ENCODE peak calls at places on chromosomes 11 and 22, in six cellular contexts. F, T, N, U, J and S are unnamed samples. For H3K4me1 and H3K36me3, the result is how much of the 10 kb centered on the place peaks cover.

GRCh38 chr22:46140989-46141928 is 9.1 kb upstream of the PPARA start:
- DNase-seq in F (no peak), T (no peak), N (no peak), U (no peak), J (no peak), S (no peak)

GRCh38 chr11:48091426-48092102 is 111.2 kb downstream of the PTPRJ start:
- DNase-seq in F (no peak), T (no peak), N (no peak), U (no peak), J (no peak), S (no peak)

GRCh38 chr11:44426958-44427357 is 117.0 kb upstream of the ALX4 start:
- DNase-seq in F (no peak), T (no peak), N (no peak), U (no peak), J (no peak), S (no peak)

GRCh38 chr22:39980635-39981034 is 14.1 kb upstream of the FAM83F start:
- DNase-seq in F (no peak), T (no peak), N (no peak), U (no peak), J (peak), S (no peak)

GRCh38 chr22:42721045-42721434 is 370 bp upstream of the A4GALT start:
- DNase-seq in F (no peak), T (no peak), N (no peak), U (no peak), J (peak), S (no peak)

GRCh38 chr22:47290706-47291430 is 528.4 kb downstream of the TBC1D22A start:
- DNase-seq in F (no peak), T (no peak), N (no peak), U (no peak), J (no peak), S (peak)

GRCh38 chr22:41772198-41772597 is 28.3 kb upstream of the CCDC134 start:
- DNase-seq in F (no peak), T (no peak), N (no peak), U (no peak), J (no peak), S (no peak)

GRCh38 chr11:8369592-8370205 is 106.0 kb upstream of the LMO1 start:
- DNase-seq in F (no peak), T (no peak), N (no peak), U (no peak), J (no peak), S (no peak)

GRCh38 chr11:110077866-110078325 is 15.3 kb upstream of the ZC3H12C start:
- DNase-seq in F (peak), T (peak), N (no peak), U (peak), J (peak), S (no peak)

GRCh38 chr11:65135633-65136145 is 1.4 kb upstream of the SYVN1 start:
- DNase-seq in F (no peak), T (no peak), N (no peak), U (no peak), J (no peak), S (no peak)

GRCh38 chr11:125892994-125893393 is 5.5 kb downstream of the HYLS1 start:
- DNase-seq in F (no peak), T (no peak), N (no peak), U (no peak), J (no peak), S (no peak)

GRCh38 chr11:80261776-80262175 is 820.9 kb upstream of the TENM4 start:
- DNase-seq in F (no peak), T (no peak), N (no peak), U (no peak), J (no peak), S (no peak)

GRCh38 chr22:22030493-22031182 is 48.1 kb upstream of the TOP3B start:
- DNase-seq in F (no peak), T (peak), N (no peak), U (peak), J (peak), S (peak)

GRCh38 chr11:1600626-1601025 is 2.5 kb upstream of the KRTAP5-2 start:
- DNase-seq in F (no peak), T (no peak), N (no peak), U (no peak), J (no peak), S (no peak)

GRCh38 chr22:36017661-36018091 is 10.9 kb downstream of the RBFOX2 start:
- DNase-seq in F (no peak), T (peak), N (no peak), U (no peak), J (no peak), S (no peak)

GRCh38 chr11:24705474-24705873 is 208.6 kb downstream of the LUZP2 start:
- DNase-seq in F (no peak), T (no peak), N (no peak), U (no peak), J (no peak), S (no peak)

GRCh38 chr11:115180272-115180671 is 323.9 kb downstream of the CADM1 start:
- DNase-seq in F (no peak), T (no peak), N (no peak), U (no peak), J (no peak), S (no peak)

GRCh38 chr11:131375936-131376335 is 5.5 kb downstream of the NTM start:
- DNase-seq in F (no peak), T (no peak), N (no peak), U (no peak), J (no peak), S (no peak)

GRCh38 chr22:25779426-25779825 is 37.4 kb downstream of the MYO18B start:
- DNase-seq in F (no peak), T (no peak), N (no peak), U (no peak), J (no peak), S (no peak)

GRCh38 chr11:27599217-27599616 is 92.6 kb upstream of the LIN7C start:
- DNase-seq in F (no peak), T (no peak), N (no peak), U (no peak), J (no peak), S (no peak)

GRCh38 chr11:92941676-92942571 is 27.5 kb upstream of the MTNR1B start:
- DNase-seq in F (no peak), T (no peak), N (no peak), U (peak), J (peak), S (no peak)

GRCh38 chr11:32931605-32932004 is 39.0 kb downstream of the QSER1 start:
- DNase-seq in F (no peak), T (no peak), N (no peak), U (no peak), J (peak), S (no peak)

GRCh38 chr11:106880121-106880520 is 138.2 kb downstream of the GUCY1A2 start:
- DNase-seq in F (no peak), T (no peak), N (no peak), U (no peak), J (no peak), S (no peak)

GRCh38 chr11:102527701-102528100 is 2.8 kb downstream of the MMP7 start:
- DNase-seq in F (no peak), T (no peak), N (no peak), U (no peak), J (no peak), S (no peak)

GRCh38 chr11:124961972-124962609 is 8.1 kb downstream of the CCDC15 start:
- DNase-seq in F (peak), T (peak), N (no peak), U (peak), J (peak), S (no peak)

GRCh38 chr11:12017243-12017678 is 8.8 kb upstream of the DKK3 start:
- DNase-seq in F (no peak), T (no peak), N (no peak), U (no peak), J (peak), S (no peak)
- H3K27ac ChIP-seq in F (no peak), T (no peak), N (no peak), U (no peak), J (no peak), S (no peak)

GRCh38 chr11:12715131-12715530 is 40.9 kb downstream of the TEAD1 start:
- DNase-seq in F (no peak), T (no peak), N (no peak), U (no peak), J (no peak), S (no peak)

GRCh38 chr11:12715941-12716340 is 41.7 kb downstream of the TEAD1 start:
- DNase-seq in F (no peak), T (no peak), N (no peak), U (no peak), J (no peak), S (no peak)

GRCh38 chr11:12719221-12719620 is 45.0 kb downstream of the TEAD1 start:
- DNase-seq in F (no peak), T (no peak), N (no peak), U (no peak), J (peak), S (no peak)

GRCh38 chr11:12716816-12717215 is 42.6 kb downstream of the TEAD1 start:
- DNase-seq in F (no peak), T (no peak), N (no peak), U (no peak), J (no peak), S (no peak)

GRCh38 chr11:12717851-12718291 is 43.6 kb downstream of the TEAD1 start:
- DNase-seq in F (peak), T (peak), N (no peak), U (no peak), J (no peak), S (no peak)
- H3K4me1 ChIP-seq in F (under half), T (under half), N (under half), U (under half), J (under half), S (half or more)

DNA sequence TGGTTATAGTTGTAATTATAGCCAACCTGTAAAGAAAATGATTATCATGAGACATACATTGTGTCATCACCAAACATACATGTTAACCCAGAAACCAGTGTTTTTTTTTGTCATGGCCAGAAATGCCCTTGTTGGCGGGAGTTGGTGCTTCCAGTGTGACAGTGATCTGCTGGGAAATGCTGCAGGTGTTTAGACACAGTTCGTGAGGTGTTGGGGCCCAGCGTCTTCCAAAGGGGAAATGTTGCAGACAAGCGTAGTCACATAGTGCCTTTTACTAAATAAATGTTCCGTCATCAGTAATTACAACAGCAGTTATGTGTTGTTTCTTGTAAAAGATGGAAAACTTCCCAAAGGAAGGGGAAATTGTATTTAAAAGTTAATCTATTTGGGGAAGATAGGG is 92.6 kb upstream of the GAL start:
- DNase-seq in F (no peak), T (no peak), N (peak), U (no peak), J (no peak), S (no peak)
- H3K36me3 ChIP-seq in F (half or more), T (under half), N (under half), U (half or more), J (half or more), S (half or more)

DNA sequence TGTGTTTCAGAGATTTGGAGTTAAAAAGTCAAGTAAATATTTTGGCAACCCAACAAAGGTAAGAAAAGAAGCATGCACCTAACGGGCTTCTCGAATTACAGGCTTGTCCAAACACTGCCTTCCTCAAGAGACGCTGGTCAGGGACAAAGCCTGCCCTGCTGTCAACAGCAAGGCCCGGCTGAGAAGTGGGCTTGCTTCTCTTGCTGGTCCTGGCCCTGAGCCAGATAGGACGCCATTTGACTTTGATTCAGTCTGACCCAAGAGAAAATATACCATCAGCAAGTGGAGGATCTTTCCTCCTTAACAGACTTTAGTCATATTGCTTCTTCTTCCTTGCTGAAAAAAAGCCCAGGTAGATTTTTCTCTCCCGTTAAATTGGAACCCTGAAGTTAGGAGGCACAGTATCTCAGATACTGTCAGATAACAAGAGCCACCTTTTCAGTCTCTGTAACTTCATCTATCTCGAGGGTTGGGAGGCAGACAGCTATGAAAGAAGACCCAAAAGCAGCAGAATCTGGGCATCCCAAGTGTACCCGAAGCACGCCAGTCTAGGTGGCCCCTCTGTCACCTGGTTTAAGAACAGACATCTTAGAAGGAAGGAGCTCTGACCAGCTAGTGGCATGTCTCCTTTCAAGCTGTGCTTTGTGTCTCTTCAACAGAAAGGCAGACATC is 57.5 kb downstream of the C22orf31 start:
- DNase-seq in F (no peak), T (no peak), N (peak), U (peak), J (no peak), S (no peak)
- H3K27ac ChIP-seq in F (no peak), T (no peak), N (no peak), U (peak), J (peak), S (peak)

DNA sequence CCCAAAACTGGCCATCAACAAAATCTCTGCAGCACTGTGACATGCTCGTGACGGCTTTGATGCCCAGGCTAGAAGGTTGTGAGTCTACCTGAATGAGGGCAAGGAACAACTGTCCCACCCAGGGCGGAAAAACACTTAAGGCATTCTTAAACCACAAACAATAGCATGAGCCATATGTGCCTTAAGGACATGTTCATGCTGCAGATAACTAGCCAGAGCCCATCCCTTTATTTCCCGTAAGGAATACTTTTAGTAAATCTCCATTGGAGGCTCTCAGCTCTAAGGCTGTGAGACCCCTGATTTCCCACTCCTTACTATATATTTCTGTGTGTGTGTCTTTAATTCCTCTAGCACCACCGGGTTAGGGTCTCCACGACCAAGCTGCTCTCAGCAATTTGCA is 3.4 kb downstream of the CHORDC1 start:
- DNase-seq in F (no peak), T (no peak), N (no peak), U (no peak), J (no peak), S (no peak)
- H3K4me1 ChIP-seq in F (half or more), T (under half), N (under half), U (under half), J (under half), S (half or more)

DNA sequence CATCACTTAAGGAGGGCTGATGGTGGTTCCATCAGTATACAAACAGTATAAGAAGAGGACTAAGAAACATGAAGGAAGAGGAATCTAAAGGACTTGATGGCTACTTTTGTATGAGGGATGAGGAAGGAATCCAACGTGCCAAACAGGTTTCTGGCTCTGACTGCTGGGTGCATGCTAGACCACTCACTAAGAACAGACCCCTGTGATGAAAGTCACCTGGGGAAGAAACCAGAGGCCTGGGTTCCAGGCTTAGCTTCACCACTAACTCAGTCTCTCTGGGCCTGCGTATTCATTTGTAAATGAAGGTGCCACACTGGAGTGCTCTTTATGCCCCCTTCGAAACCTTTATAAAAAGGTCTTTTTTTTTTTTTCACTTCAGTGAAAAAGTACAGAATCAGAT is 55.1 kb downstream of the AAMDC start:
- DNase-seq in F (no peak), T (no peak), N (no peak), U (no peak), J (no peak), S (no peak)
- H3K36me3 ChIP-seq in F (half or more), T (under half), N (under half), U (under half), J (under half), S (under half)

GRCh38 chr11:62719302-62719978 is 7.8 kb downstream of the HNRNPUL2 start:
- DNase-seq in F (no peak), T (no peak), N (no peak), U (no peak), J (no peak), S (no peak)

GRCh38 chr11:62713343-62713742 is 5.9 kb downstream of the GNG3 start:
- DNase-seq in F (no peak), T (no peak), N (peak), U (no peak), J (no peak), S (no peak)

GRCh38 chr11:62716206-62716605 is 8.7 kb downstream of the GNG3 start:
- DNase-seq in F (no peak), T (no peak), N (no peak), U (no peak), J (no peak), S (no peak)

GRCh38 chr11:62715150-62716130 is 8.0 kb downstream of the GNG3 start:
- DNase-seq in F (no peak), T (no peak), N (no peak), U (no peak), J (no peak), S (no peak)

GRCh38 chr11:62716816-62717215 is 9.3 kb downstream of the GNG3 start:
- DNase-seq in F (no peak), T (no peak), N (no peak), U (no peak), J (no peak), S (no peak)
- H3K27ac ChIP-seq in F (no peak), T (no peak), N (no peak), U (no peak), J (no peak), S (peak)

DNA sequence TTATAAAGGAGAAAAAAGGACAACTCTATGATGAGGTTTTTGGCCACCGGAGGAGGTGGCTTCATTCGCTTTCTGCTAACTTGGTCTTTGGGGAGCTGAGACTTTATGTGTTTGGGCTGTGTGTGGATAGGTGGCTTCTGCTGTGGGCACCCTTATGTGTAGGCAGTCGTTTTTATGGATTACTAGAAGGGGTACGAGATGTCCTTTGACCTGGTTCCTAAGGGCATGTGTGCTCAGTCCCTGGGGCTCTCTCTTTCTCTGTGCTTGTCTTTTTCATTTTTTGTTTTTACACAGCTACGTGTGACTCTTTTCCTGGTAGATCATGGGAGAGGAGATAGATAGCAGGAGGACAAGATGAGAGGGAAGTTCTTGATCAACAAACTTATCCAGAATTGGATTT is 93.4 kb downstream of the TEAD1 start:
- DNase-seq in F (no peak), T (no peak), N (no peak), U (no peak), J (no peak), S (no peak)
- H3K4me1 ChIP-seq in F (under half), T (under half), N (under half), U (under half), J (under half), S (half or more)